ENCODE peak calls at places on chromosomes 3 and 15, in seven cellular contexts. O is effector memory CD4-positive, alpha-beta T cell; I is PC-3; N is A549; R is adrenal gland; K is right lobe of liver; F is ovary. B is an unnamed sample.
A peak's percentile ranks its signal among the peaks of the same experiment; 100 is the strongest.

GRCh38 chr3:160183375-160184076 is 41.7 kb upstream of the C3orf80 start:
- DNase-seq in F (no peak), N (no peak), R (no peak), I (no peak), O (no peak), K (no peak), B (no peak)

GRCh38 chr3:24929521-24929920 is 434.9 kb upstream of the THRB start:
- DNase-seq in O (no peak), N (no peak), K (no peak), R (no peak), I (no peak), F (no peak), B (no peak)

GRCh38 chr3:101784850-101785613 is 6.0 kb downstream of the NXPE3 start:
- DNase-seq in O (no peak), N (no peak), R (no peak), K (no peak), I (no peak), F (no peak), B (no peak)

GRCh38 chr15:66387176-66388056 is 704 bp downstream of the MAP2K1 start:
- DNase-seq in O (peak; percentile 52), F (peak; percentile 78), N (peak; percentile 90), I (peak; percentile 48), R (peak; percentile 83), K (peak; percentile 72), B (peak; percentile 84)

GRCh38 chr3:155741081-155741480 is 3.8 kb downstream of the PLCH1 start:
- DNase-seq in O (no peak), K (no peak), F (no peak), I (no peak), N (no peak), R (no peak), B (no peak)

GRCh38 chr3:137062250-137062649 is 104.5 kb downstream of the IL20RB start:
- DNase-seq in F (no peak), R (no peak), N (no peak), O (no peak), I (no peak), K (no peak), B (no peak)

GRCh38 chr3:58484049-58484721 is 7.7 kb upstream of the KCTD6 start:
- DNase-seq in N (no peak), F (no peak), R (no peak), O (no peak), I (no peak), K (no peak), B (no peak)

GRCh38 chr3:108127301-108127988 is 36.6 kb upstream of the CD47 start:
- DNase-seq in F (no peak), O (peak; percentile 34), K (no peak), N (no peak), I (no peak), R (no peak), B (no peak)

GRCh38 chr15:29348308-29348914 is 78.8 kb upstream of the NSMCE3 start:
- DNase-seq in R (peak; percentile 7), O (no peak), N (no peak), I (no peak), K (no peak), F (no peak), B (no peak)

GRCh38 chr3:151795276-151795675 is 18.6 kb upstream of the AADAC start:
- DNase-seq in R (no peak), I (peak; percentile 97), F (no peak), O (no peak), N (no peak), K (no peak), B (no peak)

GRCh38 chr3:104939196-104939595 is 427.5 kb upstream of the ALCAM start:
- DNase-seq in R (no peak), N (no peak), K (no peak), F (no peak), O (no peak), I (no peak), B (no peak)

GRCh38 chr15:48370460-48370859 is 39.2 kb downstream of the DUT start:
- DNase-seq in R (no peak), F (no peak), I (peak; percentile 41), N (no peak), O (no peak), K (no peak), B (no peak)

GRCh38 chr15:95598456-95598855 is 732.0 kb upstream of the NR2F2 start:
- DNase-seq in R (no peak), N (no peak), O (no peak), K (no peak), F (no peak), I (no peak), B (no peak)

GRCh38 chr3:14641346-14641745 is 10.2 kb upstream of the CCDC174 start:
- DNase-seq in K (no peak), O (no peak), F (no peak), N (no peak), I (no peak), R (no peak), B (no peak)

GRCh38 chr15:97930230-97930629 is 30.3 kb upstream of the ARRDC4 start:
- DNase-seq in I (peak; percentile 48), R (no peak), O (no peak), N (no peak), K (no peak), F (no peak), B (no peak)

GRCh38 chr3:45599984-45600650 is 5.6 kb downstream of the LIMD1 start:
- DNase-seq in K (no peak), R (no peak), O (no peak), N (no peak), I (no peak), F (no peak), B (no peak)

GRCh38 chr15:78050851-78051250 is 26.7 kb downstream of the TBC1D2B start:
- DNase-seq in I (no peak), O (peak; percentile 16), N (no peak), R (no peak), K (no peak), F (no peak), B (no peak)

GRCh38 chr15:35481992-35482391 is 64.0 kb downstream of the DPH6 start:
- DNase-seq in I (peak; percentile 98), N (peak; percentile 14), K (no peak), F (no peak), R (peak; percentile 24), O (no peak), B (no peak)

GRCh38 chr3:50600841-50601591 is 10.6 kb downstream of the CISH start:
- DNase-seq in F (peak; percentile 99), K (peak; percentile 94), R (peak; percentile 97), I (peak; percentile 92), N (peak; percentile 81), O (peak; percentile 37), B (peak; percentile 99)
- H3K4me1 ChIP-seq in F (peaks cover 52% of the 10 kb centered on the region), K (peaks cover 61% of the 10 kb centered on the region), R (peaks cover 31% of the 10 kb centered on the region), I (peaks cover 27% of the 10 kb centered on the region), N (peaks cover 41% of the 10 kb centered on the region), O (peaks cover 70% of the 10 kb centered on the region), B (peaks cover 52% of the 10 kb centered on the region)

DNA sequence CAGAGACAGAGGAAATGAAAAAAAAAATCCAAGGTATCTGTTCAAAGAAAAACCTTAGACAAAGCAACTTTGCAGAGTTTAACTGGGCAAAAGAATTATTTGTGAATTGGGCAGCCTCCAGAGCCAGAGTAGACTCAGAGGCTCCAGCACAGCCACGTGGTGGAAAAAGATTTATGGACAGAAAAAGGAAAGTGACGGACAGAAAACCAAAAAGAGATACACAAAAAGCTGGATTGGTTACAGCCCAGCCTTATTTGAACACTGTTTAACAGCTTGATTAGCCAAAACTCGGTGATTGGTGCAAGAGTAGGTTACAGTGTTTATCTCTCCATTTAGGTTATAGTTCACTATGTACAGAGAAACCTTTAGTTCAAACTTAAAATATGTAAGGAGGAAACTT is 23.7 kb upstream of the GPD1L start:
- DNase-seq in F (no peak), N (no peak), O (no peak), R (peak; percentile 40), I (peak; percentile 14), K (no peak), B (peak; percentile 24)
- H3K27ac ChIP-seq in F (no peak overlapping the region), N (no peak overlapping the region), O (no peak overlapping the region), R (no peak overlapping the region), I (no peak overlapping the region), K (no peak overlapping the region), B (peak overlapping the region; percentile 74)

GRCh38 chr3:84308379-84308778 is 650.4 kb upstream of the CADM2 start:
- DNase-seq in R (no peak), I (no peak), O (no peak), K (no peak), N (no peak), F (no peak), B (no peak)

GRCh38 chr3:84304214-84304613 is 654.6 kb upstream of the CADM2 start:
- DNase-seq in K (no peak), F (no peak), O (no peak), N (no peak), I (no peak), R (no peak), B (no peak)

DNA sequence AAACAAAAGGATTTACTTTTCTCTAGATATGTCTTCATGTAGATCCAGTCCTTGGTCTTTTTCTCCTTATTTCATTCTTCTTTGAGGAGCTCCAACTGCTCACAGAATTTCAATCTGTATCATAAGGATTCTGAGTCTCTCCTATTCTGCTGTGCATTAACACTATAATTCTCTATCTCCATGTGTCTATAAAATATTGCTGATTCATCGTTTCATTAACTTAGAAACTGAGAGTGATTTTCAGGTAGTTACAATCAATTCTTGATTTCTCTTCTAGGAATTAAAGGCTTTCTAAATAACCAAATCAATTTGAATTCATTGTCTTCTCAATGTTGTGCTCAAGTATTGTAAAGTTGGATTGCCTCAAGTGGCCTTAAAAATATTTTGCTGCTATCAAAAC is 651.5 kb upstream of the CADM2 start:
- DNase-seq in R (no peak), I (no peak), N (no peak), F (no peak), O (no peak), K (no peak), B (no peak)
- H3K4me1 ChIP-seq in R (no peaks in the 10 kb centered on the region), I (no peaks in the 10 kb centered on the region), N (no peaks in the 10 kb centered on the region), F (no peaks in the 10 kb centered on the region), O (no peaks in the 10 kb centered on the region), K (no peaks in the 10 kb centered on the region), B (no peaks in the 10 kb centered on the region)

GRCh38 chr15:37086120-37086519 is 14.2 kb downstream of the MEIS2 start:
- DNase-seq in N (no peak), R (no peak), K (no peak), F (no peak), I (no peak), O (no peak), B (no peak)

GRCh38 chr15:37086521-37086920 is 13.8 kb downstream of the MEIS2 start:
- DNase-seq in F (no peak), N (no peak), O (no peak), I (no peak), K (no peak), R (no peak), B (no peak)

GRCh38 chr15:37084602-37085001 is 15.7 kb downstream of the MEIS2 start:
- DNase-seq in F (no peak), K (no peak), R (no peak), O (no peak), I (no peak), N (no peak), B (no peak)

GRCh38 chr15:37088436-37088835 is 11.9 kb downstream of the MEIS2 start:
- DNase-seq in K (no peak), F (no peak), I (no peak), O (no peak), R (no peak), N (no peak), B (no peak)

DNA sequence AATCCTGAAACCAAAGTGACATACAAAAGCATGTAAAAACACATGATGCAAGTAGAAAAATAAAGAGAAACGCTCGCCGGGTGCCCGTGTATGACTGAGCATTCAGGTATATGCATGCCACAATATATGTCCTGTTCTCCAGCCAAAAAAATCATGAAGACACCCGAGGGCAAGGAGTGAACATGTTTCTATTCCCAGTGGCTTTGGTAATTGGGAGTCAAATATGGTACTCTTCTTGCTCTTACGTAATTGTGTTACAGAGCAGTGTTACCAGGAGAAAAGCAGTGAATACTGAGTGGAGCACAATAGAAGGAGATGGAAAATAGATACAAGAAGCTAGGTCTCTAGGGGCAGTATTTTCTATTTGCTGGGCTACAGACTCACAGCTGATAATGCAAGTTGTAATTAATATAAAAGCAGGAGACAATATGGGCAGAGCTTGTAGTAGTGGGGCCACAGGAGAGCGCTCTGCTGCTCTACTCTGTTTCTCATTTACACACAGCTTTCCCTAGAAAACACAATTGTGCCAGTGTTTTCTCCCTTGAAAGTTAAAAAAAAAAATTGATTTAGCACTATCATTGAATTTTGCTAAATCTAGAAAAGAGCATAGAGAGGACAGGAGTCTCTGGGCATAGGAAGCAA is 13.2 kb downstream of the MEIS2 start:
- DNase-seq in K (no peak), R (no peak), I (no peak), N (no peak), F (no peak), O (no peak), B (no peak)
- H3K27ac ChIP-seq in K (no peak overlapping the region), R (no peak overlapping the region), I (no peak overlapping the region), N (no peak overlapping the region), F (no peak overlapping the region), O (no peak overlapping the region), B (no peak overlapping the region)